ENCODE peak calls at places on chromosomes 1 and 21, in four cellular contexts. B is T-helper 9 cell; Q is CD4-positive, alpha-beta T cell; A is NCI-H1105. Z is an unnamed sample.

GRCh38 chr1:180358649-180359048 is 128.6 kb downstream of the LHX4 start:
- DNase-seq in B (no peak), Q (no peak), A (peak; percentile 55), Z (peak; percentile 25)

GRCh38 chr21:31374430-31374829 is 30.4 kb upstream of the TIAM1 start:
- DNase-seq in B (no peak), Q (no peak), A (no peak), Z (no peak)

GRCh38 chr1:169779970-169780369 is 14.7 kb downstream of the METTL18 start:
- DNase-seq in B (no peak), Q (no peak), A (no peak), Z (no peak)

GRCh38 chr1:19597463-19598309 is 46.4 kb upstream of the NBL1 start:
- DNase-seq in B (no peak), Q (no peak), A (peak; percentile 17), Z (no peak)

GRCh38 chr1:63665824-63666223 is 72.6 kb downstream of the PGM1 start:
- DNase-seq in B (no peak), Q (no peak), A (no peak), Z (no peak)

GRCh38 chr1:202349263-202349928 is 897 bp downstream of the PPP1R12B start:
- DNase-seq in B (no peak), Q (no peak), A (no peak), Z (no peak)

GRCh38 chr1:219159946-219160645 is 13.6 kb upstream of the LYPLAL1 start:
- DNase-seq in B (no peak), Q (no peak), A (no peak), Z (no peak)

GRCh38 chr1:165624441-165624840 is 6.6 kb upstream of the MGST3 start:
- DNase-seq in B (no peak), Q (no peak), A (no peak), Z (no peak)

GRCh38 chr1:89578151-89578550 is 53.5 kb downstream of the LRRC8B start:
- DNase-seq in B (no peak), Q (no peak), A (no peak), Z (no peak)

GRCh38 chr1:11985851-11986250 is 5.6 kb downstream of the MFN2 start:
- DNase-seq in B (no peak), Q (no peak), A (no peak), Z (no peak)

GRCh38 chr1:109739738-109740614 is 862 bp downstream of the GSTM3 start:
- DNase-seq in B (peak; percentile 80), Q (peak; percentile 86), A (peak; percentile 84), Z (peak; percentile 97)

GRCh38 chr1:228212966-228213844 is 5.4 kb downstream of the OBSCN start:
- DNase-seq in B (peak; percentile 93), Q (peak; percentile 94), A (peak; percentile 50), Z (peak; percentile 88)

GRCh38 chr1:9850442-9851162 is 26.8 kb upstream of the CLSTN1 start:
- DNase-seq in B (no peak), Q (no peak), A (no peak), Z (no peak)

GRCh38 chr1:175385316-175385715 is 192.7 kb upstream of the KIAA0040 start:
- DNase-seq in B (no peak), Q (no peak), A (no peak), Z (no peak)

GRCh38 chr1:6646499-6647148 is 22.0 kb downstream of the THAP3 start:
- DNase-seq in B (no peak), Q (no peak), A (peak; percentile 11), Z (peak; percentile 21)

GRCh38 chr1:43464840-43465693 is 11.3 kb upstream of the HYI start:
- DNase-seq in B (no peak), Q (no peak), A (no peak), Z (no peak)

GRCh38 chr1:205343431-205344009 is 13.2 kb downstream of the KLHDC8A start:
- DNase-seq in B (no peak), Q (no peak), A (peak; percentile 29), Z (peak; percentile 81)

GRCh38 chr1:85188530-85188929 is 12.3 kb downstream of the SYDE2 start:
- DNase-seq in B (no peak), Q (no peak), A (no peak), Z (no peak)

GRCh38 chr1:52238474-52238873 is 96.6 kb downstream of the ZFYVE9 start:
- DNase-seq in B (no peak), Q (no peak), A (no peak), Z (no peak)

GRCh38 chr1:43585596-43585995 is 54.9 kb downstream of the PTPRF start:
- DNase-seq in B (no peak), Q (no peak), A (no peak), Z (no peak)

GRCh38 chr1:3471356-3472087 is 17.1 kb downstream of the ARHGEF16 start:
- DNase-seq in B (no peak), Q (no peak), A (no peak), Z (peak; percentile 89)

GRCh38 chr1:38578444-38578951 is 281.1 kb downstream of the RRAGC start:
- DNase-seq in B (no peak), Q (no peak), A (peak; percentile 47), Z (peak; percentile 73)

GRCh38 chr1:97379387-97380075 is 541.3 kb downstream of the DPYD start:
- DNase-seq in B (no peak), Q (no peak), A (no peak), Z (no peak)

GRCh38 chr21:42039470-42039901 is 29.3 kb upstream of the ZBTB21 start:
- DNase-seq in B (no peak), Q (no peak), A (no peak), Z (no peak)

GRCh38 chr1:240611619-240612490 is at the start of gene GREM2:
- DNase-seq in B (peak; percentile 14), Q (peak; percentile 8), A (peak; percentile 20), Z (peak; percentile 87)

GRCh38 chr1:218575856-218576255 is 230.7 kb downstream of the TGFB2 start:
- DNase-seq in B (no peak), Q (no peak), A (no peak), Z (no peak)

GRCh38 chr1:181453541-181454201 is 29.6 kb upstream of the CACNA1E start:
- DNase-seq in B (no peak), Q (no peak), A (no peak), Z (no peak)

GRCh38 chr1:61012365-61012764 is 70.0 kb upstream of the NFIA start:
- DNase-seq in B (no peak), Q (no peak), A (no peak), Z (no peak)

GRCh38 chr1:155250246-155250632 is 5.0 kb downstream of the ENTREP3 start:
- DNase-seq in B (no peak), Q (no peak), A (no peak), Z (no peak)

GRCh38 chr21:42446531-42446930 is 42.8 kb downstream of the UBASH3A start:
- DNase-seq in B (no peak), Q (no peak), A (no peak), Z (no peak)

GRCh38 chr1:41359211-41360073 is 1.8 kb upstream of the FOXO6 start:
- DNase-seq in B (no peak), Q (no peak), A (no peak), Z (peak; percentile 3)

GRCh38 chr1:70966018-70966638 is 81.5 kb downstream of the PTGER3 start:
- DNase-seq in B (no peak), Q (no peak), A (no peak), Z (no peak)

GRCh38 chr1:155649689-155650088 is 38.9 kb downstream of the YY1AP1 start:
- DNase-seq in B (no peak), Q (no peak), A (no peak), Z (no peak)

GRCh38 chr1:182601926-182602325 is 2.3 kb downstream of the RGS16 start:
- DNase-seq in B (no peak), Q (no peak), A (no peak), Z (no peak)

GRCh38 chr1:119611701-119612113 is 36.4 kb downstream of the ZNF697 start:
- DNase-seq in B (peak; percentile 13), Q (peak; percentile 6), A (peak; percentile 72), Z (peak; percentile 70)

GRCh38 chr1:77514871-77515776 is 167.3 kb downstream of the ZZZ3 start:
- DNase-seq in B (no peak), Q (no peak), A (no peak), Z (peak; percentile 60)

Z was measured in retina.